ENCODE peak calls at places on chromosomes 16 and 17, in seven cellular contexts. B is cardiac muscle cell, Q is B cell, H is NCI-H1694, G is left cardiac atrium, W is activated B cell treated with CpG ODN at 0.5 μM for 24 hours, V is substantia nigra. X is an unnamed sample.

GRCh38 chr16:11094075-11094593 is 149.8 kb downstream of the CLEC16A start:
- DNase-seq in G (no peak), B (peak; percentile 58), Q (peak; percentile 57), W (no peak), V (no peak), H (no peak), X (no peak)

GRCh38 chr16:86534779-86535605 is 20.0 kb downstream of the MTHFSD start:
- DNase-seq in H (no peak), V (peak; percentile 68), B (no peak), Q (no peak), W (no peak), G (no peak), X (peak; percentile 74)

GRCh38 chr17:51365090-51365489 is 104.7 kb downstream of the UTP18 start:
- DNase-seq in W (no peak), B (no peak), Q (no peak), H (no peak), V (no peak), G (peak; percentile 36), X (no peak)

GRCh38 chr16:62036101-62036806 is at the start of gene CDH8:
- DNase-seq in G (no peak), Q (no peak), H (no peak), W (no peak), V (peak; percentile 36), B (peak; percentile 80), X (peak; percentile 52)

GRCh38 chr17:77693301-77693700 is 265.2 kb upstream of the TNRC6C start:
- DNase-seq in G (no peak), W (no peak), B (no peak), H (no peak), Q (no peak), V (no peak), X (no peak)

GRCh38 chr16:14640538-14640937 is 7.8 kb downstream of the BFAR start:
- DNase-seq in V (no peak), W (no peak), B (no peak), H (no peak), G (no peak), Q (no peak), X (no peak)

GRCh38 chr17:48439875-48440505 is 10.0 kb upstream of the SKAP1 start:
- DNase-seq in V (no peak), H (no peak), G (no peak), Q (no peak), B (peak; percentile 76), W (no peak), X (no peak)

GRCh38 chr17:57404073-57404472 is 147.8 kb downstream of the MSI2 start:
- DNase-seq in H (no peak), V (no peak), Q (no peak), W (no peak), B (no peak), G (no peak), X (no peak)

GRCh38 chr17:65856865-65857264 is 295.4 kb upstream of the AXIN2 start:
- DNase-seq in G (no peak), H (no peak), V (no peak), W (no peak), Q (no peak), B (no peak), X (no peak)

GRCh38 chr16:19020689-19021088 is 37.0 kb downstream of the TMC7 start:
- DNase-seq in V (no peak), W (no peak), Q (no peak), B (no peak), G (no peak), H (no peak), X (no peak)

GRCh38 chr17:20046629-20047028 is 37.5 kb downstream of the SPECC1 start:
- DNase-seq in B (no peak), Q (no peak), V (no peak), W (no peak), H (no peak), G (no peak), X (no peak)

GRCh38 chr16:3266873-3267537 is 10.6 kb upstream of the MEFV start:
- DNase-seq in H (no peak), Q (no peak), B (peak; percentile 59), G (peak; percentile 40), W (no peak), V (no peak), X (no peak)

GRCh38 chr17:45147581-45148182 is 593 bp upstream of the HEXIM1 start:
- DNase-seq in B (peak; percentile 89), G (peak; percentile 85), Q (peak; percentile 73), W (peak; percentile 79), H (peak; percentile 89), V (peak; percentile 80), X (peak; percentile 68)

GRCh38 chr16:54928016-54928356 is 2.7 kb upstream of the IRX5 start:
- DNase-seq in B (peak; percentile 44), H (peak; percentile 6), G (no peak), Q (no peak), V (peak; percentile 2), W (no peak), X (no peak)

GRCh38 chr17:64174686-64175456 is 44.9 kb upstream of the ERN1 start:
- DNase-seq in W (no peak), B (no peak), Q (no peak), G (no peak), H (peak; percentile 77), V (peak; percentile 27), X (peak; percentile 78)